ENCODE peak calls at places on chromosomes 4 and X, in nine cellular contexts. One of them, this sample, is unnamed.
A peak's percentile ranks its signal among the peaks of the same experiment; 100 is the strongest.

GRCh38 chrX:47420967-47421366 is 50.6 kb downstream of the ZNF157 start:
- DNase-seq in right lobe of liver: no peak
- DNase-seq in heart left ventricle: no peak
- DNase-seq in adrenal gland: no peak
- DNase-seq in vagina: no peak
- DNase-seq in tibial nerve: no peak
- DNase-seq in foreskin keratinocyte: no peak
- DNase-seq in body of pancreas: no peak
- DNase-seq in brain microvascular endothelial cell: no peak
- DNase-seq in this sample: no peak

GRCh38 chr4:169417629-169418282 is 147.0 kb upstream of the SH3RF1 start:
- DNase-seq in right lobe of liver: no peak
- DNase-seq in heart left ventricle: no peak
- DNase-seq in adrenal gland: no peak
- DNase-seq in vagina: no peak
- DNase-seq in tibial nerve: no peak
- DNase-seq in foreskin keratinocyte: no peak
- DNase-seq in body of pancreas: no peak
- DNase-seq in brain microvascular endothelial cell: no peak
- DNase-seq in this sample: no peak

GRCh38 chr4:139606600-139607301 is 50.7 kb upstream of the SETD7 start:
- DNase-seq in right lobe of liver: no peak
- DNase-seq in heart left ventricle: no peak
- DNase-seq in adrenal gland: no peak
- DNase-seq in vagina: no peak
- DNase-seq in tibial nerve: no peak
- DNase-seq in foreskin keratinocyte: peak; percentile 47
- DNase-seq in body of pancreas: no peak
- DNase-seq in brain microvascular endothelial cell: peak; percentile 54
- DNase-seq in this sample: peak; percentile 83

GRCh38 chr4:101174679-101175078 is 172.6 kb downstream of the PPP3CA start:
- DNase-seq in right lobe of liver: no peak
- DNase-seq in heart left ventricle: no peak
- DNase-seq in adrenal gland: no peak
- DNase-seq in vagina: no peak
- DNase-seq in tibial nerve: no peak
- DNase-seq in foreskin keratinocyte: no peak
- DNase-seq in body of pancreas: no peak
- DNase-seq in brain microvascular endothelial cell: no peak
- DNase-seq in this sample: no peak

GRCh38 chrX:41518127-41518840 is 71.1 kb downstream of the NYX start:
- DNase-seq in right lobe of liver: no peak
- DNase-seq in heart left ventricle: no peak
- DNase-seq in adrenal gland: no peak
- DNase-seq in vagina: no peak
- DNase-seq in tibial nerve: no peak
- DNase-seq in foreskin keratinocyte: no peak
- DNase-seq in body of pancreas: no peak
- DNase-seq in brain microvascular endothelial cell: no peak
- DNase-seq in this sample: no peak

GRCh38 chrX:24339911-24340310 is 20.5 kb upstream of the SUPT20HL1 start:
- DNase-seq in right lobe of liver: no peak
- DNase-seq in heart left ventricle: no peak
- DNase-seq in adrenal gland: no peak
- DNase-seq in vagina: no peak
- DNase-seq in tibial nerve: no peak
- DNase-seq in foreskin keratinocyte: no peak
- DNase-seq in body of pancreas: no peak
- DNase-seq in brain microvascular endothelial cell: no peak
- DNase-seq in this sample: no peak

GRCh38 chr4:67371563-67371962 is 173.7 kb downstream of the CENPC start:
- DNase-seq in right lobe of liver: no peak
- DNase-seq in heart left ventricle: no peak
- DNase-seq in adrenal gland: no peak
- DNase-seq in vagina: no peak
- DNase-seq in tibial nerve: no peak
- DNase-seq in foreskin keratinocyte: peak; percentile 9
- DNase-seq in body of pancreas: no peak
- DNase-seq in brain microvascular endothelial cell: no peak
- DNase-seq in this sample: no peak

GRCh38 chrX:6095469-6095868 is 133.2 kb downstream of the NLGN4X start:
- DNase-seq in right lobe of liver: no peak
- DNase-seq in heart left ventricle: no peak
- DNase-seq in adrenal gland: no peak
- DNase-seq in vagina: no peak
- DNase-seq in tibial nerve: no peak
- DNase-seq in foreskin keratinocyte: no peak
- DNase-seq in body of pancreas: no peak
- DNase-seq in brain microvascular endothelial cell: no peak
- DNase-seq in this sample: peak; percentile 16

GRCh38 chr4:87105101-87105852 is 115.1 kb downstream of the KLHL8 start:
- DNase-seq in right lobe of liver: no peak
- DNase-seq in heart left ventricle: no peak
- DNase-seq in adrenal gland: no peak
- DNase-seq in vagina: no peak
- DNase-seq in tibial nerve: no peak
- DNase-seq in foreskin keratinocyte: no peak
- DNase-seq in body of pancreas: no peak
- DNase-seq in brain microvascular endothelial cell: no peak
- DNase-seq in this sample: no peak

GRCh38 chr4:87109945-87110344 is 110.5 kb downstream of the KLHL8 start:
- DNase-seq in right lobe of liver: no peak
- DNase-seq in heart left ventricle: no peak
- DNase-seq in adrenal gland: no peak
- DNase-seq in vagina: no peak
- DNase-seq in tibial nerve: no peak
- DNase-seq in foreskin keratinocyte: no peak
- DNase-seq in body of pancreas: no peak
- DNase-seq in brain microvascular endothelial cell: no peak
- DNase-seq in this sample: no peak

GRCh38 chr4:87109121-87109520 is 111.3 kb downstream of the KLHL8 start:
- DNase-seq in right lobe of liver: no peak
- DNase-seq in heart left ventricle: no peak
- DNase-seq in adrenal gland: no peak
- DNase-seq in vagina: no peak
- DNase-seq in tibial nerve: no peak
- DNase-seq in foreskin keratinocyte: no peak
- DNase-seq in body of pancreas: no peak
- DNase-seq in brain microvascular endothelial cell: no peak
- DNase-seq in this sample: peak; percentile 10

GRCh38 chr4:87112063-87112462 is 108.4 kb downstream of the KLHL8 start:
- DNase-seq in right lobe of liver: no peak
- DNase-seq in heart left ventricle: no peak
- DNase-seq in adrenal gland: no peak
- DNase-seq in vagina: no peak
- DNase-seq in tibial nerve: no peak
- DNase-seq in foreskin keratinocyte: no peak
- DNase-seq in body of pancreas: no peak
- DNase-seq in brain microvascular endothelial cell: no peak
- DNase-seq in this sample: no peak

GRCh38 chr4:87108142-87108546 is 112.3 kb downstream of the KLHL8 start:
- DNase-seq in right lobe of liver: no peak
- DNase-seq in heart left ventricle: peak; percentile 55
- DNase-seq in adrenal gland: peak; percentile 74
- DNase-seq in vagina: no peak
- DNase-seq in tibial nerve: no peak
- DNase-seq in foreskin keratinocyte: peak; percentile 69
- DNase-seq in body of pancreas: no peak
- DNase-seq in brain microvascular endothelial cell: peak; percentile 90
- DNase-seq in this sample: peak; percentile 63
- H3K27ac ChIP-seq in right lobe of liver: no peak overlapping the region
- H3K27ac ChIP-seq in heart left ventricle: peak overlapping the region; percentile 72
- H3K27ac ChIP-seq in adrenal gland: no peak overlapping the region
- H3K27ac ChIP-seq in vagina: peak overlapping the region; percentile 81
- H3K27ac ChIP-seq in tibial nerve: peak overlapping the region; percentile 77
- H3K27ac ChIP-seq in foreskin keratinocyte: no peak overlapping the region
- H3K27ac ChIP-seq in body of pancreas: no peak overlapping the region
- H3K27ac ChIP-seq in brain microvascular endothelial cell: peak overlapping the region; percentile 45
- H3K27ac ChIP-seq in this sample: no peak overlapping the region

GRCh38 chr4:41939016-41939623 is 3.9 kb downstream of the TMEM33 start:
- DNase-seq in right lobe of liver: no peak
- DNase-seq in heart left ventricle: no peak
- DNase-seq in adrenal gland: no peak
- DNase-seq in vagina: no peak
- DNase-seq in tibial nerve: no peak
- DNase-seq in foreskin keratinocyte: peak; percentile 98
- DNase-seq in body of pancreas: no peak
- DNase-seq in brain microvascular endothelial cell: no peak
- DNase-seq in this sample: no peak

GRCh38 chr4:41935652-41936021 is 408 bp downstream of the TMEM33 start:
- DNase-seq in right lobe of liver: no peak
- DNase-seq in heart left ventricle: no peak
- DNase-seq in adrenal gland: no peak
- DNase-seq in vagina: no peak
- DNase-seq in tibial nerve: no peak
- DNase-seq in foreskin keratinocyte: peak; percentile 48
- DNase-seq in body of pancreas: no peak
- DNase-seq in brain microvascular endothelial cell: no peak
- DNase-seq in this sample: peak; percentile 35

GRCh38 chr4:41933997-41934812 is 1.0 kb upstream of the TMEM33 start:
- DNase-seq in right lobe of liver: peak; percentile 66
- DNase-seq in heart left ventricle: no peak
- DNase-seq in adrenal gland: peak; percentile 32
- DNase-seq in vagina: no peak
- DNase-seq in tibial nerve: no peak
- DNase-seq in foreskin keratinocyte: no peak
- DNase-seq in body of pancreas: no peak
- DNase-seq in brain microvascular endothelial cell: no peak
- DNase-seq in this sample: peak; percentile 37

GRCh38 chr4:41932988-41933387 is 2.2 kb upstream of the TMEM33 start:
- DNase-seq in right lobe of liver: no peak
- DNase-seq in heart left ventricle: no peak
- DNase-seq in adrenal gland: no peak
- DNase-seq in vagina: no peak
- DNase-seq in tibial nerve: no peak
- DNase-seq in foreskin keratinocyte: no peak
- DNase-seq in body of pancreas: no peak
- DNase-seq in brain microvascular endothelial cell: no peak
- DNase-seq in this sample: no peak

DNA sequence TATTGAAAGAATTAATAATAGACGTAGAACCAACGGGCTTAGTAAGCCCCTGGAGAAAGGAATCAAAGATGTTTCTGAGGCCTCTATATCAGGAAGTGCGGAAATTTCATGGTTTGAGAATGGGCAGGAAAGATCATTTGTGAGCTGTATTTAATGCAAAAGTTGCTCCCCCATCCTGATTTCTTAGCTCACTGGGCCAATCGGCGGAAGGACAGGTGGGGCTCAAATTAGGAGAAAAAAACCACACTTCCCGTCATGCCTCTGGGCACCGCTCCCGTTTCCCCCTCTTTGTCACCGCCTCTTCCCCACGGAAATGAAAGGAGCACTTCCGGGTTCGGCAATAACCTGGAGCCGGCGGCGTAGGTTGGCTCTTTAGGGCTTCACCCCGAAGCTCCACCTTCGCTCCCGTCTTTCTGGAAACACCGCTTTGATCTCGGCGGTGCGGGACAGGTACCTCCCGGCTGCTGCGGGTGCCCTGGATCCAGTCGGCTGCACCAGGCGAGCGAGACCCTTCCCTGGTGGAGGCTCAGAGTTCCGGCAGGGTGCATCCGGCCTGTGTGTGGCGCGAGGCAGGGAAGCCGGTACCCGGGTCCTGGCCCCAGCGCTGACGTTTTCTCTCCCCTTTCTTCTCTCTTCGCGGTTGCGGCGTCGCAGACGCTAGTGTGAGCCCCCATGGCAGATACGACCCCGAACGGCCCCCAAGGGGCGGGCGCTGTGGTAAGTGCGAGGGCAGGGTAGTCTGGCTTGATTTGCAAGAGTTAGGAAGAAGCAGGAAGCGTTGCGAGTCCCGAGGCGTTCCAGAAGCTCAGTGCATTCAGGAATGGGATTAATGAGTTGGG is at the start of gene TMEM33:
- DNase-seq in right lobe of liver: peak; percentile 92
- DNase-seq in heart left ventricle: peak; percentile 90
- DNase-seq in adrenal gland: peak; percentile 89
- DNase-seq in vagina: no peak
- DNase-seq in tibial nerve: peak; percentile 67
- DNase-seq in foreskin keratinocyte: peak; percentile 87
- DNase-seq in body of pancreas: peak; percentile 86
- DNase-seq in brain microvascular endothelial cell: peak; percentile 73
- DNase-seq in this sample: peak; percentile 95
- TF ChIP-seq CTCF in right lobe of liver: no peak
- TF ChIP-seq CTCF in heart left ventricle: no peak
- TF ChIP-seq CTCF in adrenal gland: no peak
- TF ChIP-seq CTCF in vagina: peak; percentile 6
- TF ChIP-seq CTCF in tibial nerve: no peak
- TF ChIP-seq CTCF in foreskin keratinocyte: peak; percentile 17
- TF ChIP-seq CTCF in body of pancreas: peak; percentile 24
- TF ChIP-seq CTCF in brain microvascular endothelial cell: peak; percentile 44
- TF ChIP-seq CTCF in this sample: peak; percentile 20

GRCh38 chr4:33073811-33074210 is 2353.6 kb downstream of the PCDH7 start:
- DNase-seq in right lobe of liver: no peak
- DNase-seq in heart left ventricle: no peak
- DNase-seq in adrenal gland: no peak
- DNase-seq in vagina: no peak
- DNase-seq in tibial nerve: no peak
- DNase-seq in foreskin keratinocyte: no peak
- DNase-seq in body of pancreas: no peak
- DNase-seq in brain microvascular endothelial cell: no peak
- DNase-seq in this sample: no peak

GRCh38 chr4:33071552-33071951 is 2351.4 kb downstream of the PCDH7 start:
- DNase-seq in right lobe of liver: no peak
- DNase-seq in heart left ventricle: no peak
- DNase-seq in adrenal gland: no peak
- DNase-seq in vagina: no peak
- DNase-seq in tibial nerve: no peak
- DNase-seq in foreskin keratinocyte: no peak
- DNase-seq in body of pancreas: no peak
- DNase-seq in brain microvascular endothelial cell: no peak
- DNase-seq in this sample: no peak

GRCh38 chr4:33068539-33068938 is 2348.4 kb downstream of the PCDH7 start:
- DNase-seq in right lobe of liver: no peak
- DNase-seq in heart left ventricle: no peak
- DNase-seq in adrenal gland: no peak
- DNase-seq in vagina: no peak
- DNase-seq in tibial nerve: no peak
- DNase-seq in foreskin keratinocyte: no peak
- DNase-seq in body of pancreas: no peak
- DNase-seq in brain microvascular endothelial cell: no peak
- DNase-seq in this sample: no peak

GRCh38 chr4:33067221-33067620 is 2347.1 kb downstream of the PCDH7 start:
- DNase-seq in right lobe of liver: no peak
- DNase-seq in heart left ventricle: no peak
- DNase-seq in adrenal gland: no peak
- DNase-seq in vagina: no peak
- DNase-seq in tibial nerve: no peak
- DNase-seq in foreskin keratinocyte: no peak
- DNase-seq in body of pancreas: no peak
- DNase-seq in brain microvascular endothelial cell: no peak
- DNase-seq in this sample: no peak

DNA sequence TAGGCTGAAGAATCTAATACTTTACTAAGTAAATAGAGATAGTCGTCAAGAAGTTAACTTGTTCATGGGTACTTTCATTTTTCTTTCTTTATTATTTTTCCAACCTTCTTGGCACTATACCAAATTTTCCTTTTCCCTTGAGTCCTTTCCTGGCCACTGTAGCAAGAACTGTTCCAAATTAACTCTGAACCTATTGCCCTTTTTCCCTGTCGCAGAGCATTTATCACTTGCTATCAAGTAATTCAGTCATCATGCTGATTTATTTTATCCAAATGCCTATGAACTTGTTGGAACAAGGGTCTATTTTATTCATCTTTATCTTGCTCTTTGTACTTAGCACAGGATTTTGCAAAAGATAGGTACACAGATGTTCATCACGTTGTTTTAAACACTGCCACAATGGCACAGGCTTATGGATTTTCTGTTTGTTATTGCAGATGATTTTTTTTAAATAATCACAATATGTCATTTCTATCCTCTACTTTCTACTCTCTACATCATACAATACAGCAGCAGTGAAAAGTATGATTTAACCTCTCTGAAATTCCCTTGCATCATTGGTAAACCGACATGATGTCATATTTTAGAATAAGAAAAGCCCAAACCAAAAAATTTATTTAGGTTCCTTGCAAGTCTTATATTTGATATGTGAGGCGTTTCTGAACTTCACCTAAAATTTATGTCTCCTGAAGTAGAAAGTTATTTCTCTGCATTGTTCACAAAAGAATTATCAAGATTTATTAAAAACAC is 2352.3 kb downstream of the PCDH7 start:
- DNase-seq in right lobe of liver: no peak
- DNase-seq in heart left ventricle: no peak
- DNase-seq in adrenal gland: no peak
- DNase-seq in vagina: no peak
- DNase-seq in tibial nerve: no peak
- DNase-seq in foreskin keratinocyte: no peak
- DNase-seq in body of pancreas: no peak
- DNase-seq in brain microvascular endothelial cell: no peak
- DNase-seq in this sample: no peak
- H3K27me3 ChIP-seq in right lobe of liver: no peaks in the 10 kb centered on the region
- H3K27me3 ChIP-seq in heart left ventricle: no peaks in the 10 kb centered on the region
- H3K27me3 ChIP-seq in adrenal gland: no peaks in the 10 kb centered on the region
- H3K27me3 ChIP-seq in vagina: no peaks in the 10 kb centered on the region
- H3K27me3 ChIP-seq in tibial nerve: no peaks in the 10 kb centered on the region
- H3K27me3 ChIP-seq in foreskin keratinocyte: no peaks in the 10 kb centered on the region
- H3K27me3 ChIP-seq in body of pancreas: no peaks in the 10 kb centered on the region
- H3K27me3 ChIP-seq in brain microvascular endothelial cell: no peaks in the 10 kb centered on the region
- H3K27me3 ChIP-seq in this sample: no peaks in the 10 kb centered on the region

DNA sequence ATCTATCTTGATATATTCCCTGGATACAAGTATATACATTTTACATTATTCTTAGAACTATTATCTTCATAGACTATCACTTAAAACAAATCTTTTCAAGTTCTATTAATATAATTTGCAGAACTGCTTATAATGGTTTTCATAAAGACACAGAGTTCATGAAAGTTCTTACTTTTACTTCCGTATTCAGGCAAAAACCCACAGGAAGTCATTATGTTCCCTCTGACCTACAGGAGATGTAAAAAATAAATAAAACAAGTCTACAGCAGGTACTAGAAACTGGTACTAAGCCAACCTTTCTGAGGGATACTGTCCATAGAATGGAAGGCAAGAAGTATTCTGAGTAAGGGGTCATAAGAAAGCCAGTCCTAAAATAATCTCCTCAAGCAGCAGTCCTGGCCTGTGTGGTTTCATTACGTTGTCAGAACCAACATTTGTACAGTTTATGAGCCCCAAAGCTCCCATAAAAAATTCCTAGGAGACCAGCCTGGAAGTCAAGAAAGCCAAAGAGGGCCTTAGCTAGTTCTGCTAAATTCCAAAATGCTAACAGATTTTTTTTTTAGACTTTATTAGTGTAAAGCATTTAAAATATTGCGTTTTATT is 68.6 kb downstream of the CAMK2D start:
- DNase-seq in right lobe of liver: no peak
- DNase-seq in heart left ventricle: no peak
- DNase-seq in adrenal gland: no peak
- DNase-seq in vagina: no peak
- DNase-seq in tibial nerve: no peak
- DNase-seq in foreskin keratinocyte: no peak
- DNase-seq in body of pancreas: no peak
- DNase-seq in brain microvascular endothelial cell: no peak
- DNase-seq in this sample: peak; percentile 21
- H3K27ac ChIP-seq in right lobe of liver: no peak overlapping the region
- H3K27ac ChIP-seq in heart left ventricle: peak overlapping the region; percentile 40
- H3K27ac ChIP-seq in adrenal gland: no peak overlapping the region
- H3K27ac ChIP-seq in vagina: peak overlapping the region; percentile 38
- H3K27ac ChIP-seq in tibial nerve: no peak overlapping the region
- H3K27ac ChIP-seq in foreskin keratinocyte: no peak overlapping the region
- H3K27ac ChIP-seq in body of pancreas: no peak overlapping the region
- H3K27ac ChIP-seq in brain microvascular endothelial cell: no peak overlapping the region
- H3K27ac ChIP-seq in this sample: no peak overlapping the region